ENCODE peak calls at places on chromosomes 12 and 14, in ten cellular contexts. Z, W, P, I, Y, D, T, M, E and G are unnamed samples.

GRCh38 chr12:58847876-58848600 is 72.3 kb downstream of the LRIG3 start:
- DNase-seq in Z (no peak), W (no peak), P (no peak), I (no peak), Y (no peak), D (no peak), T (no peak), M (no peak), E (peak; percentile 47), G (no peak)

GRCh38 chr12:24742378-24742777 is 206.5 kb downstream of the BCAT1 start:
- DNase-seq in Z (no peak), W (no peak), P (no peak), I (no peak), Y (no peak), D (no peak), T (no peak), M (no peak), E (no peak), G (no peak)

GRCh38 chr14:25904446-25904845 is 693.4 kb downstream of the NOVA1 start:
- DNase-seq in Z (no peak), W (no peak), P (no peak), I (no peak), Y (no peak), D (no peak), T (no peak), M (no peak), E (no peak), G (no peak)

GRCh38 chr12:119578112-119578511 is 15.5 kb upstream of the TMEM233 start:
- DNase-seq in Z (no peak), W (peak; percentile 15), P (no peak), I (no peak), Y (no peak), D (no peak), T (peak; percentile 16), M (no peak), E (no peak), G (no peak)

GRCh38 chr12:90090929-90091651 is 382.5 kb upstream of the ATP2B1 start:
- DNase-seq in Z (no peak), W (peak; percentile 95), P (no peak), I (peak; percentile 26), Y (no peak), D (no peak), T (peak; percentile 41), M (no peak), E (no peak), G (peak; percentile 55)

GRCh38 chr12:109302358-109302757 is 6.7 kb downstream of the FOXN4 start:
- DNase-seq in Z (no peak), W (no peak), P (peak; percentile 36), I (no peak), Y (no peak), D (no peak), T (peak; percentile 45), M (no peak), E (no peak), G (no peak)

GRCh38 chr14:73662439-73663056 is 17.8 kb downstream of the DNAL1 start:
- DNase-seq in Z (no peak), W (peak; percentile 97), P (no peak), I (no peak), Y (no peak), D (no peak), T (peak; percentile 71), M (no peak), E (no peak), G (no peak)

GRCh38 chr14:58587271-58587670 is 50.5 kb upstream of the DACT1 start:
- DNase-seq in Z (peak; percentile 68), W (peak; percentile 79), P (no peak), I (no peak), Y (no peak), D (no peak), T (no peak), M (no peak), E (no peak), G (no peak)

GRCh38 chr12:124466200-124467128 is 100.9 kb downstream of the NCOR2 start:
- DNase-seq in Z (no peak), W (peak; percentile 69), P (no peak), I (peak; percentile 89), Y (no peak), D (peak; percentile 88), T (no peak), M (no peak), E (no peak), G (peak; percentile 54)

GRCh38 chr12:119180380-119181040 is 1.8 kb downstream of the HSPB8 start:
- DNase-seq in Z (no peak), W (peak; percentile 47), P (no peak), I (no peak), Y (no peak), D (no peak), T (no peak), M (peak; percentile 67), E (no peak), G (peak; percentile 43)

GRCh38 chr12:22038734-22039133 is 7.3 kb upstream of the CMAS start:
- DNase-seq in Z (no peak), W (no peak), P (no peak), I (no peak), Y (no peak), D (no peak), T (no peak), M (no peak), E (no peak), G (no peak)